ENCODE peak calls at places on chromosome 19, in six cellular contexts. B is endothelial cell of umbilical vein, J is endodermal cell, H is mammary epithelial cell, C is lung, T is heart left ventricle. U is an unnamed sample.

GRCh38 chr19:3784607-3785463 is 1.3 kb downstream of the MATK start:
- DNase-seq in B (no peak), J (peak; percentile 49), H (no peak), C (no peak), T (no peak), U (no peak)

GRCh38 chr19:3801412-3802096 is 15.4 kb upstream of the MATK start:
- DNase-seq in B (no peak), J (peak; percentile 90), H (peak; percentile 24), C (no peak), T (peak; percentile 50), U (peak; percentile 34)

GRCh38 chr19:31015778-31016177 is 333.5 kb downstream of the TSHZ3 start:
- DNase-seq in B (no peak), J (no peak), H (no peak), C (no peak), T (no peak), U (no peak)

GRCh38 chr19:37251308-37252229 is 33.6 kb downstream of the ZNF383 start:
- DNase-seq in B (peak; percentile 91), J (no peak), H (peak; percentile 95), C (peak; percentile 67), T (peak; percentile 91), U (peak; percentile 87)

GRCh38 chr19:39846678-39847486 is 703 bp upstream of the FBL start:
- DNase-seq in B (no peak), J (peak; percentile 76), H (no peak), C (no peak), T (no peak), U (no peak)

GRCh38 chr19:34773555-34773864 is 495 bp upstream of the ZNF599 start:
- DNase-seq in B (no peak), J (no peak), H (no peak), C (no peak), T (no peak), U (no peak)

GRCh38 chr19:49453757-49454248 is 778 bp downstream of the ALDH16A1 start:
- DNase-seq in B (no peak), J (no peak), H (no peak), C (no peak), T (no peak), U (no peak)

GRCh38 chr19:46951236-46951986 is 68.2 kb upstream of the NPAS1 start:
- DNase-seq in B (no peak), J (no peak), H (peak; percentile 79), C (no peak), T (no peak), U (no peak)

GRCh38 chr19:29289020-29289419 is 76.1 kb upstream of the UQCRFS1 start:
- DNase-seq in B (no peak), J (no peak), H (no peak), C (no peak), T (no peak), U (no peak)

GRCh38 chr19:55440411-55441105 is 2.5 kb downstream of the SHISA7 start:
- DNase-seq in B (no peak), J (peak; percentile 91), H (no peak), C (no peak), T (no peak), U (no peak)

GRCh38 chr19:13121551-13122274 is 3.6 kb downstream of the NACC1 start:
- DNase-seq in B (no peak), J (peak; percentile 38), H (no peak), C (no peak), T (no peak), U (no peak)

GRCh38 chr19:10294368-10294697 is 4.6 kb downstream of the ICAM5 start:
- DNase-seq in B (no peak), J (peak; percentile 88), H (no peak), C (no peak), T (no peak), U (no peak)

GRCh38 chr19:12668937-12669271 is 2.3 kb downstream of the WDR83 start:
- DNase-seq in B (no peak), J (no peak), H (peak; percentile 67), C (peak; percentile 46), T (peak; percentile 47), U (peak; percentile 49)

GRCh38 chr19:55452381-55453325 is 8.8 kb downstream of the ISOC2 start:
- DNase-seq in B (peak; percentile 59), J (peak; percentile 96), H (peak; percentile 40), C (peak; percentile 68), T (peak; percentile 79), U (peak; percentile 66)

GRCh38 chr19:2294377-2295335 is 12.7 kb upstream of the PEAK3 start:
- DNase-seq in B (no peak), J (no peak), H (no peak), C (no peak), T (peak; percentile 62), U (no peak)

GRCh38 chr19:3617463-3617862 is 9.1 kb downstream of the CACTIN start:
- DNase-seq in B (no peak), J (peak; percentile 78), H (no peak), C (no peak), T (no peak), U (no peak)

GRCh38 chr19:31154021-31154420 is 195.2 kb downstream of the TSHZ3 start:
- DNase-seq in B (no peak), J (no peak), H (peak; percentile 95), C (no peak), T (no peak), U (no peak)

GRCh38 chr19:55082023-55082851 is 6.6 kb downstream of the EPS8L1 start:
- DNase-seq in B (peak; percentile 70), J (peak; percentile 93), H (no peak), C (no peak), T (peak; percentile 64), U (no peak)

GRCh38 chr19:58553799-58554493 is 959 bp downstream of the CHMP2A start:
- DNase-seq in B (no peak), J (peak; percentile 67), H (no peak), C (no peak), T (peak; percentile 23), U (peak; percentile 16)

GRCh38 chr19:52453324-52454094 is at the start of gene ZNF578:
- DNase-seq in B (peak; percentile 48), J (no peak), H (peak; percentile 69), C (peak; percentile 75), T (peak; percentile 93), U (peak; percentile 84)

GRCh38 chr19:35004517-35005255 is 4.6 kb downstream of the GRAMD1A start:
- DNase-seq in B (no peak), J (no peak), H (no peak), C (no peak), T (no peak), U (no peak)

GRCh38 chr19:46878613-46879375 is 18.0 kb downstream of the ARHGAP35 start:
- DNase-seq in B (peak; percentile 26), J (peak; percentile 36), H (peak; percentile 64), C (no peak), T (no peak), U (no peak)

GRCh38 chr19:39136225-39136940 is 10.8 kb downstream of the PAK4 start:
- DNase-seq in B (no peak), J (peak; percentile 52), H (no peak), C (no peak), T (no peak), U (no peak)

DNA sequence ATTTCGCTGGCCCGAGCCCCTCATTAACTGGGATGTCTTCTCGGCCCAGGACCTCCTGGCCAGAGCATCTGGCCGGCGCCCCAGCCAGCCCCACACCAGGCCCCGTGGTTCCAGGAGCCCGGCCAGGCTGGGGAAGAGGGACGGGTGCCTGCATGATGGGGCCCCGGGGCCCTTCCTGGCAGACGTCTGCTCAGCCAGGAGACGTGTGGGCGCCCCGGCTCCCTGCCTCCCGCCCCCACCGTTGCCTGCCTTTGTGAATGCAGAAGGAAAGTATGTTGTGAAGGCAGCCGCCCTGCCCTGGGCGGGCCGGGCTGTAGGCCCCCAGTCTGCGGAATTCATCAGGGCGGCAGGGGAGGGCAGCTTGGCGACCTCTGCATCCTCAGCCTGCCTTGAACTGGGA is 4.4 kb upstream of the COMP start:
- DNase-seq in B (no peak), J (peak; percentile 59), H (no peak), C (no peak), T (no peak), U (no peak)
- H3K4me3 ChIP-seq in B (no peak overlapping the region), J (no peak overlapping the region), H (no peak overlapping the region), C (no peak overlapping the region), T (no peak overlapping the region), U (no peak overlapping the region)

GRCh38 chr19:8512115-8512967 is 1.6 kb downstream of the ZNF414 start:
- DNase-seq in B (no peak), J (peak; percentile 84), H (peak; percentile 11), C (no peak), T (peak; percentile 39), U (no peak)
- H3K4me3 ChIP-seq in B (no peak overlapping the region), J (peak overlapping the region; percentile 82), H (peak overlapping the region; percentile 71), C (no peak overlapping the region), T (no peak overlapping the region), U (peak overlapping the region; percentile 82)

GRCh38 chr19:14385492-14385891 is 4.2 kb downstream of the ADGRE5 start:
- DNase-seq in B (no peak), J (no peak), H (no peak), C (no peak), T (no peak), U (no peak)

GRCh38 chr19:14378890-14379289 is 2.4 kb upstream of the ADGRE5 start:
- DNase-seq in B (no peak), J (no peak), H (no peak), C (no peak), T (no peak), U (no peak)

GRCh38 chr19:14381689-14382474 is 638 bp downstream of the ADGRE5 start:
- DNase-seq in B (no peak), J (no peak), H (peak; percentile 58), C (peak; percentile 65), T (peak; percentile 53), U (peak; percentile 37)

GRCh38 chr19:14383898-14384669 is 2.8 kb downstream of the ADGRE5 start:
- DNase-seq in B (no peak), J (no peak), H (peak; percentile 44), C (peak; percentile 60), T (peak; percentile 59), U (no peak)

DNA sequence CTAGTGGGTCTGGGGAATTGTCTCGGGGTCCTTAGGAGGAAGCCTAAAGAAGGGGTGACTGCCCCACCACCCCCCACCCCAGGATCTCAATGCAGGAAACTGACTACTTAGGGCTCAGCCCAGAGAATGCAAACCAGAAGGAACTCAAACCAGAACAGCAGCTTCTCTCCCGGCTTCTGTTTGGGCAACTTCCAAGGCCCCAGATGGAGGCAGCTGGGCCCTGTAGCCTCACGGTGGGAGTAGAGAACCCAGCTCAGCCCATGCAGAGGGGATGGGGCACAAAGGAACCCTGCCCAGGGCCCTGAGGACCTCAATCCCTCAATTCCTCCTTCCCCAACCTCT is 2.3 kb downstream of the ADGRE5 start:
- DNase-seq in B (no peak), J (no peak), H (no peak), C (no peak), T (peak; percentile 70), U (peak; percentile 65)
- H3K4me3 ChIP-seq in B (no peak overlapping the region), J (no peak overlapping the region), H (no peak overlapping the region), C (peak overlapping the region; percentile 24), T (peak overlapping the region; percentile 13), U (peak overlapping the region; percentile 82)

GRCh38 chr19:11581740-11582139 is 4.3 kb upstream of the ACP5 start:
- DNase-seq in B (no peak), J (no peak), H (no peak), C (no peak), T (no peak), U (no peak)

GRCh38 chr19:11578342-11579142 is 1.1 kb upstream of the ACP5 start:
- DNase-seq in B (peak; percentile 19), J (peak; percentile 75), H (no peak), C (peak; percentile 72), T (peak; percentile 57), U (peak; percentile 42)

GRCh38 chr19:11576186-11576585 is 1.3 kb downstream of the ACP5 start:
- DNase-seq in B (no peak), J (no peak), H (no peak), C (no peak), T (no peak), U (no peak)

GRCh38 chr19:11577451-11578341 is at the start of gene ACP5:
- DNase-seq in B (no peak), J (no peak), H (peak; percentile 37), C (no peak), T (no peak), U (no peak)

GRCh38 chr19:11580665-11581418 is 3.4 kb upstream of the ACP5 start:
- DNase-seq in B (peak; percentile 79), J (no peak), H (no peak), C (no peak), T (no peak), U (no peak)
- H3K4me3 ChIP-seq in B (no peak overlapping the region), J (no peak overlapping the region), H (no peak overlapping the region), C (no peak overlapping the region), T (no peak overlapping the region), U (no peak overlapping the region)